ENCODE peak calls at places on chromosomes 11 and 22, in ten cellular contexts. T is spleen, V is uterus, Y is sigmoid colon, E is upper lobe of left lung, S is gastrocnemius medialis, L is HCT116, D is endothelial cell of umbilical vein, Z is ovary, F is tibial nerve. U is an unnamed sample.

GRCh38 chr22:30127749-30128166 is 47.5 kb downstream of the HORMAD2 start:
- DNase-seq in T (no peak), V (no peak), Y (no peak), E (no peak), S (no peak), L (no peak), D (no peak), Z (no peak), F (no peak), U (no peak)

GRCh38 chr11:70233034-70233433 is 29.9 kb downstream of the FADD start:
- DNase-seq in T (no peak), V (no peak), Y (no peak), E (no peak), S (no peak), L (no peak), D (no peak), Z (no peak), F (no peak), U (no peak)

GRCh38 chr11:61700221-61700620 is 20.0 kb downstream of the DAGLA start:
- DNase-seq in T (no peak), V (peak; percentile 51), Y (no peak), E (peak; percentile 74), S (peak; percentile 40), L (peak; percentile 38), D (no peak), Z (no peak), F (no peak), U (peak; percentile 84)

GRCh38 chr11:64605248-64605560 is 14.2 kb downstream of the SLC22A12 start:
- DNase-seq in T (no peak), V (no peak), Y (no peak), E (no peak), S (no peak), L (no peak), D (no peak), Z (no peak), F (no peak), U (no peak)

GRCh38 chr11:70567680-70568503 is 169.6 kb downstream of the CTTN start:
- DNase-seq in T (peak; percentile 68), V (peak; percentile 20), Y (peak; percentile 76), E (no peak), S (peak; percentile 10), L (no peak), D (no peak), Z (peak; percentile 60), F (peak; percentile 23), U (peak; percentile 69)

GRCh38 chr11:61879152-61879551 is 12.2 kb downstream of the FADS3 start:
- DNase-seq in T (no peak), V (no peak), Y (no peak), E (no peak), S (no peak), L (no peak), D (no peak), Z (no peak), F (no peak), U (no peak)

GRCh38 chr22:47549741-47550340 is 787.4 kb downstream of the TBC1D22A start:
- DNase-seq in T (no peak), V (no peak), Y (no peak), E (no peak), S (no peak), L (no peak), D (no peak), Z (no peak), F (no peak), U (no peak)

GRCh38 chr11:86753376-86753775 is 47.0 kb upstream of the PRSS23 start:
- DNase-seq in T (no peak), V (no peak), Y (no peak), E (no peak), S (no peak), L (no peak), D (no peak), Z (no peak), F (no peak), U (no peak)

GRCh38 chr22:44244265-44244822 is 63.6 kb downstream of the PARVG start:
- DNase-seq in T (no peak), V (no peak), Y (no peak), E (no peak), S (no peak), L (no peak), D (no peak), Z (no peak), F (no peak), U (no peak)

GRCh38 chr11:81005595-81005994 is 1564.8 kb upstream of the TENM4 start:
- DNase-seq in T (no peak), V (no peak), Y (no peak), E (no peak), S (no peak), L (no peak), D (peak; percentile 43), Z (no peak), F (no peak), U (no peak)

GRCh38 chr11:119409731-119410130 is 13.2 kb downstream of the THY1 start:
- DNase-seq in T (no peak), V (no peak), Y (no peak), E (no peak), S (no peak), L (no peak), D (no peak), Z (no peak), F (no peak), U (no peak)

GRCh38 chr22:42116848-42117424 is 13.7 kb downstream of the CYP2D6 start:
- DNase-seq in T (no peak), V (no peak), Y (no peak), E (peak; percentile 71), S (no peak), L (no peak), D (peak; percentile 11), Z (no peak), F (no peak), U (no peak)

GRCh38 chr11:19511413-19512183 is 201.0 kb upstream of the NAV2 start:
- DNase-seq in T (no peak), V (no peak), Y (peak; percentile 71), E (no peak), S (no peak), L (no peak), D (peak; percentile 73), Z (peak; percentile 38), F (peak; percentile 36), U (no peak)

GRCh38 chr22:48943567-48944432 is 883.9 kb downstream of the BRD1 start:
- DNase-seq in T (peak; percentile 69), V (no peak), Y (peak; percentile 33), E (peak; percentile 19), S (no peak), L (no peak), D (no peak), Z (no peak), F (no peak), U (peak; percentile 37)

GRCh38 chr11:33452806-33453205 is 195.6 kb downstream of the HIPK3 start:
- DNase-seq in T (no peak), V (no peak), Y (no peak), E (no peak), S (no peak), L (no peak), D (peak; percentile 74), Z (no peak), F (no peak), U (no peak)

GRCh38 chr22:22074634-22075381 is 92.2 kb upstream of the TOP3B start:
- DNase-seq in T (peak; percentile 56), V (no peak), Y (no peak), E (no peak), S (no peak), L (no peak), D (no peak), Z (no peak), F (no peak), U (no peak)

GRCh38 chr22:22076361-22076760 is 93.8 kb upstream of the TOP3B start:
- DNase-seq in T (no peak), V (no peak), Y (no peak), E (no peak), S (no peak), L (no peak), D (no peak), Z (no peak), F (no peak), U (no peak)

GRCh38 chr22:22075382-22076163 is 93.0 kb upstream of the TOP3B start:
- DNase-seq in T (no peak), V (no peak), Y (no peak), E (no peak), S (no peak), L (no peak), D (no peak), Z (no peak), F (no peak), U (no peak)

GRCh38 chr22:22072169-22072836 is 89.7 kb upstream of the TOP3B start:
- DNase-seq in T (peak; percentile 19), V (no peak), Y (no peak), E (no peak), S (no peak), L (no peak), D (no peak), Z (no peak), F (no peak), U (no peak)

GRCh38 chr22:22073769-22074561 is 91.4 kb upstream of the TOP3B start:
- DNase-seq in T (no peak), V (no peak), Y (no peak), E (no peak), S (no peak), L (no peak), D (no peak), Z (no peak), F (no peak), U (no peak)
- H3K27me3 ChIP-seq in T (no peaks in the 10 kb centered on the region), V (no peaks in the 10 kb centered on the region), Y (no peaks in the 10 kb centered on the region), E (no peaks in the 10 kb centered on the region), S (no peaks in the 10 kb centered on the region), L (peaks cover 2% of the 10 kb centered on the region), D (peaks cover 21% of the 10 kb centered on the region), Z (no peaks in the 10 kb centered on the region), F (no peaks in the 10 kb centered on the region), U (no peaks in the 10 kb centered on the region)

GRCh38 chr22:24141586-24141985 is 39.7 kb upstream of the SUSD2 start:
- DNase-seq in T (no peak), V (no peak), Y (no peak), E (no peak), S (no peak), L (no peak), D (no peak), Z (no peak), F (no peak), U (no peak)
- H3K4me1 ChIP-seq in T (peaks cover 57% of the 10 kb centered on the region), V (peaks cover 18% of the 10 kb centered on the region), Y (peaks cover 50% of the 10 kb centered on the region), E (peaks cover 56% of the 10 kb centered on the region), S (peaks cover 21% of the 10 kb centered on the region), L (peaks cover 12% of the 10 kb centered on the region), D (peaks cover 11% of the 10 kb centered on the region), Z (peaks cover 27% of the 10 kb centered on the region), F (peaks cover 3% of the 10 kb centered on the region), U (peaks cover 30% of the 10 kb centered on the region)

GRCh38 chr11:95072948-95073347 is 6.2 kb downstream of the SRSF8 start:
- DNase-seq in T (no peak), V (no peak), Y (no peak), E (no peak), S (no peak), L (no peak), D (no peak), Z (no peak), F (no peak), U (no peak)
- TF ChIP-seq POLR2A in T (no peak), V (no peak), Y (no peak), E (no peak), S (no peak), L (no peak), D (no peak), Z (no peak), F (no peak), U (no peak)

GRCh38 chr11:58177409-58178054 is 11.3 kb upstream of the OR9Q2 start:
- DNase-seq in T (no peak), V (no peak), Y (no peak), E (no peak), S (no peak), L (no peak), D (no peak), Z (no peak), F (no peak), U (no peak)

GRCh38 chr11:58179648-58180047 is 9.2 kb upstream of the OR9Q2 start:
- DNase-seq in T (no peak), V (no peak), Y (no peak), E (no peak), S (no peak), L (no peak), D (no peak), Z (no peak), F (no peak), U (no peak)

GRCh38 chr11:58178444-58178843 is 10.4 kb upstream of the OR9Q2 start:
- DNase-seq in T (no peak), V (no peak), Y (no peak), E (no peak), S (no peak), L (no peak), D (no peak), Z (no peak), F (no peak), U (no peak)
- H3K27me3 ChIP-seq in T (no peaks in the 10 kb centered on the region), V (no peaks in the 10 kb centered on the region), Y (no peaks in the 10 kb centered on the region), E (no peaks in the 10 kb centered on the region), S (no peaks in the 10 kb centered on the region), L (peaks cover 29% of the 10 kb centered on the region), D (no peaks in the 10 kb centered on the region), Z (no peaks in the 10 kb centered on the region), F (no peaks in the 10 kb centered on the region), U (no peaks in the 10 kb centered on the region)

U was measured in Peyer's patch.